ENCODE peak calls at places on chromosomes 3 and 15, in five cellular contexts. C, W, B, H and T are unnamed samples.

GRCh38 chr15:78000089-78000926 is 77.2 kb downstream of the TBC1D2B start:
- DNase-seq in C (peak), W (peak), H (peak), B (peak), T (no peak)

GRCh38 chr3:170356596-170357175 is 829 bp upstream of the SKIL start:
- DNase-seq in H (peak), W (peak), B (peak), C (peak), T (peak)

GRCh38 chr3:194565597-194566190 is 67.5 kb downstream of the TMEM44 start:
- DNase-seq in H (peak), W (no peak), B (no peak), C (no peak), T (no peak)

GRCh38 chr15:74896316-74896715 is 6.5 kb downstream of the MPI start:
- DNase-seq in C (no peak), H (no peak), W (no peak), B (no peak), T (no peak)

GRCh38 chr15:69421498-69421897 is 7.3 kb downstream of the KIF23 start:
- DNase-seq in C (no peak), B (no peak), W (no peak), H (peak), T (peak)

GRCh38 chr3:86785381-86785780 is 205.6 kb downstream of the VGLL3 start:
- DNase-seq in C (no peak), B (no peak), H (peak), W (no peak), T (no peak)

GRCh38 chr3:24160424-24160823 is 215.3 kb downstream of the NR1D2 start:
- DNase-seq in H (peak), B (no peak), W (no peak), C (no peak), T (no peak)

GRCh38 chr3:8532251-8532831 is 30.7 kb downstream of the LMCD1 start:
- DNase-seq in H (peak), B (no peak), C (no peak), W (no peak), T (no peak)

GRCh38 chr15:40955930-40956542 is 2.8 kb downstream of the CHAC1 start:
- DNase-seq in B (no peak), C (no peak), H (no peak), W (no peak), T (no peak)

GRCh38 chr3:65406470-65406869 is 632.2 kb downstream of the MAGI1 start:
- DNase-seq in B (no peak), C (no peak), H (no peak), W (no peak), T (no peak)

GRCh38 chr3:156762631-156763185 is 63.4 kb upstream of the LEKR1 start:
- DNase-seq in B (no peak), H (peak), C (no peak), W (no peak), T (peak)

GRCh38 chr15:99187886-99188285 is 61.5 kb downstream of the TTC23 start:
- DNase-seq in H (peak), C (no peak), W (no peak), B (no peak), T (no peak)